ENCODE peak calls at places on chromosomes 1 and 21, in nine cellular contexts. One of them, this sample, is unnamed.

GRCh38 chr21:32371913-32372314 is 20.9 kb downstream of the URB1 start:
- DNase-seq in stimulated activated CD4-positive, alpha-beta T cell treated with anti-CD3 and anti-CD28 coated beads, Interleukin-1b, Interleukin-23, amount 100 ng/mL, for 4 hours: no peak
- DNase-seq in sciatic nerve: no peak
- DNase-seq in WTC11: no peak
- DNase-seq in EL: peak; percentile 65
- DNase-seq in T follicular helper cell: no peak
- DNase-seq in amniotic stem cell: no peak
- DNase-seq in HTR-8/SVneo: no peak
- DNase-seq in A172: peak; percentile 53
- DNase-seq in this sample: no peak

GRCh38 chr1:180672505-180672904 is 40.7 kb downstream of the XPR1 start:
- DNase-seq in stimulated activated CD4-positive, alpha-beta T cell treated with anti-CD3 and anti-CD28 coated beads, Interleukin-1b, Interleukin-23, amount 100 ng/mL, for 4 hours: no peak
- DNase-seq in sciatic nerve: no peak
- DNase-seq in WTC11: no peak
- DNase-seq in EL: no peak
- DNase-seq in T follicular helper cell: no peak
- DNase-seq in amniotic stem cell: no peak
- DNase-seq in HTR-8/SVneo: no peak
- DNase-seq in A172: no peak
- DNase-seq in this sample: no peak

GRCh38 chr1:229148041-229148671 is 122.8 kb upstream of the RAB4A start:
- DNase-seq in stimulated activated CD4-positive, alpha-beta T cell treated with anti-CD3 and anti-CD28 coated beads, Interleukin-1b, Interleukin-23, amount 100 ng/mL, for 4 hours: no peak
- DNase-seq in sciatic nerve: no peak
- DNase-seq in WTC11: peak; percentile 41
- DNase-seq in EL: no peak
- DNase-seq in T follicular helper cell: no peak
- DNase-seq in amniotic stem cell: no peak
- DNase-seq in HTR-8/SVneo: no peak
- DNase-seq in A172: no peak
- DNase-seq in this sample: no peak

GRCh38 chr1:205714190-205714905 is 34.0 kb upstream of the SLC45A3 start:
- DNase-seq in stimulated activated CD4-positive, alpha-beta T cell treated with anti-CD3 and anti-CD28 coated beads, Interleukin-1b, Interleukin-23, amount 100 ng/mL, for 4 hours: no peak
- DNase-seq in sciatic nerve: no peak
- DNase-seq in WTC11: no peak
- DNase-seq in EL: peak; percentile 42
- DNase-seq in T follicular helper cell: no peak
- DNase-seq in amniotic stem cell: no peak
- DNase-seq in HTR-8/SVneo: no peak
- DNase-seq in A172: no peak
- DNase-seq in this sample: no peak

GRCh38 chr1:147892216-147892615 is 10.4 kb upstream of the GJA8 start:
- DNase-seq in stimulated activated CD4-positive, alpha-beta T cell treated with anti-CD3 and anti-CD28 coated beads, Interleukin-1b, Interleukin-23, amount 100 ng/mL, for 4 hours: no peak
- DNase-seq in sciatic nerve: no peak
- DNase-seq in WTC11: peak; percentile 37
- DNase-seq in EL: peak; percentile 17
- DNase-seq in T follicular helper cell: no peak
- DNase-seq in amniotic stem cell: no peak
- DNase-seq in HTR-8/SVneo: no peak
- DNase-seq in A172: no peak
- DNase-seq in this sample: no peak

GRCh38 chr1:164561007-164561406 is 2.0 kb downstream of the PBX1 start:
- DNase-seq in stimulated activated CD4-positive, alpha-beta T cell treated with anti-CD3 and anti-CD28 coated beads, Interleukin-1b, Interleukin-23, amount 100 ng/mL, for 4 hours: no peak
- DNase-seq in sciatic nerve: no peak
- DNase-seq in WTC11: no peak
- DNase-seq in EL: peak; percentile 23
- DNase-seq in T follicular helper cell: no peak
- DNase-seq in amniotic stem cell: no peak
- DNase-seq in HTR-8/SVneo: no peak
- DNase-seq in A172: peak; percentile 27
- DNase-seq in this sample: no peak

GRCh38 chr21:15908187-15908586 is 178.4 kb downstream of the USP25 start:
- DNase-seq in stimulated activated CD4-positive, alpha-beta T cell treated with anti-CD3 and anti-CD28 coated beads, Interleukin-1b, Interleukin-23, amount 100 ng/mL, for 4 hours: no peak
- DNase-seq in sciatic nerve: no peak
- DNase-seq in WTC11: no peak
- DNase-seq in EL: peak; percentile 36
- DNase-seq in T follicular helper cell: no peak
- DNase-seq in amniotic stem cell: no peak
- DNase-seq in HTR-8/SVneo: no peak
- DNase-seq in A172: peak; percentile 16
- DNase-seq in this sample: no peak

GRCh38 chr1:225998560-225999226 is 450 bp downstream of the SDE2 start:
- DNase-seq in stimulated activated CD4-positive, alpha-beta T cell treated with anti-CD3 and anti-CD28 coated beads, Interleukin-1b, Interleukin-23, amount 100 ng/mL, for 4 hours: no peak
- DNase-seq in sciatic nerve: no peak
- DNase-seq in WTC11: no peak
- DNase-seq in EL: peak; percentile 31
- DNase-seq in T follicular helper cell: no peak
- DNase-seq in amniotic stem cell: peak; percentile 0
- DNase-seq in HTR-8/SVneo: no peak
- DNase-seq in A172: peak; percentile 31
- DNase-seq in this sample: no peak

GRCh38 chr1:229621663-229622062 is 4.3 kb downstream of the TAF5L start:
- DNase-seq in stimulated activated CD4-positive, alpha-beta T cell treated with anti-CD3 and anti-CD28 coated beads, Interleukin-1b, Interleukin-23, amount 100 ng/mL, for 4 hours: no peak
- DNase-seq in sciatic nerve: no peak
- DNase-seq in WTC11: no peak
- DNase-seq in EL: peak; percentile 27
- DNase-seq in T follicular helper cell: no peak
- DNase-seq in amniotic stem cell: no peak
- DNase-seq in HTR-8/SVneo: no peak
- DNase-seq in A172: no peak
- DNase-seq in this sample: no peak

GRCh38 chr1:172325562-172325961 is 94.9 kb upstream of the C1orf105 start:
- DNase-seq in stimulated activated CD4-positive, alpha-beta T cell treated with anti-CD3 and anti-CD28 coated beads, Interleukin-1b, Interleukin-23, amount 100 ng/mL, for 4 hours: no peak
- DNase-seq in sciatic nerve: no peak
- DNase-seq in WTC11: no peak
- DNase-seq in EL: peak; percentile 47
- DNase-seq in T follicular helper cell: no peak
- DNase-seq in amniotic stem cell: no peak
- DNase-seq in HTR-8/SVneo: no peak
- DNase-seq in A172: peak; percentile 52
- DNase-seq in this sample: no peak

This sample was measured in upper lobe of right lung.